ENCODE peak calls at places on chromosomes 1 and 21, in four cellular contexts. One of them, this sample, is unnamed.

GRCh38 chr1:78387872-78388271 is 102.9 kb upstream of the PTGFR start:
- DNase-seq in activated T-cell treated with anti-CD3 and anti-CD28 coated beads, Interleukin-2, amount 50 U/mL, for 48 hours: no peak
- DNase-seq in left lung: no peak
- DNase-seq in osteocyte: no peak
- DNase-seq in this sample: no peak

GRCh38 chr1:85427358-85427757 is 37.6 kb downstream of the DDAH1 start:
- DNase-seq in activated T-cell treated with anti-CD3 and anti-CD28 coated beads, Interleukin-2, amount 50 U/mL, for 48 hours: no peak
- DNase-seq in osteocyte: no peak
- DNase-seq in left lung: no peak
- DNase-seq in this sample: no peak

GRCh38 chr1:203548917-203549708 is 55.2 kb downstream of the OPTC start:
- DNase-seq in left lung: no peak
- DNase-seq in activated T-cell treated with anti-CD3 and anti-CD28 coated beads, Interleukin-2, amount 50 U/mL, for 48 hours: no peak
- DNase-seq in osteocyte: no peak
- DNase-seq in this sample: no peak

GRCh38 chr1:115314765-115315164 is 23.3 kb downstream of the NGF start:
- DNase-seq in osteocyte: no peak
- DNase-seq in left lung: peak
- DNase-seq in activated T-cell treated with anti-CD3 and anti-CD28 coated beads, Interleukin-2, amount 50 U/mL, for 48 hours: no peak
- DNase-seq in this sample: no peak

GRCh38 chr1:186043276-186043675 is 309.1 kb downstream of the HMCN1 start:
- DNase-seq in osteocyte: no peak
- DNase-seq in left lung: no peak
- DNase-seq in activated T-cell treated with anti-CD3 and anti-CD28 coated beads, Interleukin-2, amount 50 U/mL, for 48 hours: no peak
- DNase-seq in this sample: no peak

GRCh38 chr1:185156321-185156853 is 366 bp downstream of the TRMT1L start:
- DNase-seq in activated T-cell treated with anti-CD3 and anti-CD28 coated beads, Interleukin-2, amount 50 U/mL, for 48 hours: no peak
- DNase-seq in osteocyte: no peak
- DNase-seq in left lung: no peak
- DNase-seq in this sample: no peak

GRCh38 chr1:44964396-44964795 is 22.0 kb downstream of the EIF2B3 start:
- DNase-seq in osteocyte: no peak
- DNase-seq in activated T-cell treated with anti-CD3 and anti-CD28 coated beads, Interleukin-2, amount 50 U/mL, for 48 hours: no peak
- DNase-seq in left lung: no peak
- DNase-seq in this sample: no peak

GRCh38 chr21:46229133-46229922 is 754 bp upstream of the LSS start:
- DNase-seq in left lung: no peak
- DNase-seq in osteocyte: no peak
- DNase-seq in activated T-cell treated with anti-CD3 and anti-CD28 coated beads, Interleukin-2, amount 50 U/mL, for 48 hours: no peak
- DNase-seq in this sample: no peak

GRCh38 chr1:76179297-76179696 is 104.8 kb downstream of the ST6GALNAC3 start:
- DNase-seq in left lung: no peak
- DNase-seq in osteocyte: no peak
- DNase-seq in activated T-cell treated with anti-CD3 and anti-CD28 coated beads, Interleukin-2, amount 50 U/mL, for 48 hours: no peak
- DNase-seq in this sample: no peak

GRCh38 chr1:206693029-206693428 is 8.3 kb downstream of the MAPKAPK2 start:
- DNase-seq in osteocyte: no peak
- DNase-seq in left lung: no peak
- DNase-seq in activated T-cell treated with anti-CD3 and anti-CD28 coated beads, Interleukin-2, amount 50 U/mL, for 48 hours: no peak
- DNase-seq in this sample: peak

GRCh38 chr1:2088434-2088833 is 38.2 kb downstream of the PRKCZ start:
- DNase-seq in osteocyte: no peak
- DNase-seq in left lung: no peak
- DNase-seq in activated T-cell treated with anti-CD3 and anti-CD28 coated beads, Interleukin-2, amount 50 U/mL, for 48 hours: no peak
- DNase-seq in this sample: no peak

GRCh38 chr1:18234790-18235242 is 127.2 kb downstream of the IGSF21 start:
- DNase-seq in activated T-cell treated with anti-CD3 and anti-CD28 coated beads, Interleukin-2, amount 50 U/mL, for 48 hours: peak
- DNase-seq in osteocyte: no peak
- DNase-seq in left lung: no peak
- DNase-seq in this sample: no peak

GRCh38 chr1:218646288-218646687 is 301.2 kb downstream of the TGFB2 start:
- DNase-seq in osteocyte: no peak
- DNase-seq in left lung: no peak
- DNase-seq in activated T-cell treated with anti-CD3 and anti-CD28 coated beads, Interleukin-2, amount 50 U/mL, for 48 hours: no peak
- DNase-seq in this sample: no peak

GRCh38 chr1:82565146-82565545 is 764.4 kb downstream of the ADGRL2 start:
- DNase-seq in left lung: no peak
- DNase-seq in osteocyte: no peak
- DNase-seq in activated T-cell treated with anti-CD3 and anti-CD28 coated beads, Interleukin-2, amount 50 U/mL, for 48 hours: no peak
- DNase-seq in this sample: no peak

GRCh38 chr1:219298581-219299148 is 125.0 kb downstream of the LYPLAL1 start:
- DNase-seq in activated T-cell treated with anti-CD3 and anti-CD28 coated beads, Interleukin-2, amount 50 U/mL, for 48 hours: no peak
- DNase-seq in left lung: no peak
- DNase-seq in osteocyte: no peak
- DNase-seq in this sample: no peak

GRCh38 chr1:229354226-229354625 is 11.4 kb upstream of the CCSAP start:
- DNase-seq in osteocyte: no peak
- DNase-seq in activated T-cell treated with anti-CD3 and anti-CD28 coated beads, Interleukin-2, amount 50 U/mL, for 48 hours: no peak
- DNase-seq in left lung: no peak
- DNase-seq in this sample: no peak

GRCh38 chr1:24256687-24257086 is 62.5 kb upstream of the GRHL3 start:
- DNase-seq in activated T-cell treated with anti-CD3 and anti-CD28 coated beads, Interleukin-2, amount 50 U/mL, for 48 hours: no peak
- DNase-seq in osteocyte: no peak
- DNase-seq in left lung: no peak
- DNase-seq in this sample: no peak

GRCh38 chr21:15063081-15063820 is 1.5 kb downstream of the NRIP1 start:
- DNase-seq in left lung: no peak
- DNase-seq in osteocyte: no peak
- DNase-seq in activated T-cell treated with anti-CD3 and anti-CD28 coated beads, Interleukin-2, amount 50 U/mL, for 48 hours: peak
- DNase-seq in this sample: no peak

GRCh38 chr1:77406661-77407060 is 124.8 kb downstream of the AK5 start:
- DNase-seq in left lung: no peak
- DNase-seq in activated T-cell treated with anti-CD3 and anti-CD28 coated beads, Interleukin-2, amount 50 U/mL, for 48 hours: no peak
- DNase-seq in osteocyte: no peak
- DNase-seq in this sample: no peak

GRCh38 chr21:36566606-36567005 is 86.7 kb upstream of the CLDN14 start:
- DNase-seq in osteocyte: peak
- DNase-seq in activated T-cell treated with anti-CD3 and anti-CD28 coated beads, Interleukin-2, amount 50 U/mL, for 48 hours: no peak
- DNase-seq in left lung: no peak
- DNase-seq in this sample: no peak

GRCh38 chr1:99173282-99173681 is 91.0 kb upstream of the PLPPR4 start:
- DNase-seq in left lung: no peak
- DNase-seq in activated T-cell treated with anti-CD3 and anti-CD28 coated beads, Interleukin-2, amount 50 U/mL, for 48 hours: no peak
- DNase-seq in osteocyte: no peak
- DNase-seq in this sample: no peak

GRCh38 chr1:8816831-8817412 is 518 bp downstream of the RERE start:
- DNase-seq in left lung: peak
- DNase-seq in activated T-cell treated with anti-CD3 and anti-CD28 coated beads, Interleukin-2, amount 50 U/mL, for 48 hours: peak
- DNase-seq in osteocyte: peak
- DNase-seq in this sample: peak

GRCh38 chr21:23017989-23018388 is 2019.8 kb downstream of the NCAM2 start:
- DNase-seq in left lung: no peak
- DNase-seq in osteocyte: no peak
- DNase-seq in activated T-cell treated with anti-CD3 and anti-CD28 coated beads, Interleukin-2, amount 50 U/mL, for 48 hours: no peak
- DNase-seq in this sample: no peak

GRCh38 chr1:229199261-229199850 is 71.6 kb upstream of the RAB4A start:
- DNase-seq in osteocyte: no peak
- DNase-seq in activated T-cell treated with anti-CD3 and anti-CD28 coated beads, Interleukin-2, amount 50 U/mL, for 48 hours: no peak
- DNase-seq in left lung: no peak
- DNase-seq in this sample: no peak

GRCh38 chr21:39392981-39393380 is 44.1 kb upstream of the HMGN1 start:
- DNase-seq in left lung: no peak
- DNase-seq in activated T-cell treated with anti-CD3 and anti-CD28 coated beads, Interleukin-2, amount 50 U/mL, for 48 hours: no peak
- DNase-seq in osteocyte: no peak
- DNase-seq in this sample: no peak

GRCh38 chr1:19852036-19852435 is 30.2 kb upstream of the OTUD3 start:
- DNase-seq in left lung: no peak
- DNase-seq in activated T-cell treated with anti-CD3 and anti-CD28 coated beads, Interleukin-2, amount 50 U/mL, for 48 hours: no peak
- DNase-seq in osteocyte: no peak
- DNase-seq in this sample: no peak

This sample was measured in coronary artery.